ENCODE peak calls at places on chromosomes 13 and 19, in seven cellular contexts. N, I, J, L, B, O and V are unnamed samples.
A peak's percentile ranks its signal among the peaks of the same experiment; 100 is the strongest.

GRCh38 chr13:84870190-84870589 is 929.0 kb downstream of the SLITRK6 start:
- DNase-seq in N (no peak), I (no peak), J (no peak), L (no peak), B (no peak), O (no peak), V (no peak)

GRCh38 chr13:49890376-49890775 is 45.8 kb downstream of the SPRYD7 start:
- DNase-seq in N (no peak), I (no peak), J (no peak), L (no peak), B (no peak), O (no peak), V (no peak)

GRCh38 chr13:50033696-50034095 is 18.5 kb downstream of the KCNRG start:
- DNase-seq in N (no peak), I (no peak), J (no peak), L (peak; percentile 61), B (no peak), O (no peak), V (no peak)

GRCh38 chr19:2039082-2039958 is 11.7 kb downstream of the MKNK2 start:
- DNase-seq in N (no peak), I (no peak), J (no peak), L (no peak), B (no peak), O (no peak), V (no peak)

GRCh38 chr19:2475018-2475701 is 767 bp upstream of the GADD45B start:
- DNase-seq in N (peak; percentile 68), I (peak; percentile 61), J (no peak), L (peak; percentile 56), B (peak; percentile 63), O (peak; percentile 71), V (no peak)

GRCh38 chr13:28637714-28638355 is 21.1 kb upstream of the POMP start:
- DNase-seq in N (no peak), I (no peak), J (no peak), L (no peak), B (no peak), O (no peak), V (no peak)

GRCh38 chr13:76832258-76832988 is 53.8 kb downstream of the KCTD12 start:
- DNase-seq in N (no peak), I (no peak), J (no peak), L (no peak), B (no peak), O (no peak), V (no peak)

GRCh38 chr19:55256562-55257460 is 2.0 kb downstream of the PPP6R1 start:
- DNase-seq in N (peak; percentile 14), I (no peak), J (no peak), L (no peak), B (no peak), O (no peak), V (no peak)

GRCh38 chr13:20414475-20415287 is 111.0 kb downstream of the CRYL1 start:
- DNase-seq in N (no peak), I (no peak), J (no peak), L (no peak), B (no peak), O (no peak), V (no peak)

GRCh38 chr13:30158774-30159445 is 148.4 kb downstream of the KATNAL1 start:
- DNase-seq in N (peak; percentile 46), I (no peak), J (no peak), L (peak; percentile 68), B (peak; percentile 55), O (no peak), V (peak; percentile 33)

GRCh38 chr19:49468746-49469447 is 5.1 kb upstream of the FLT3LG start:
- DNase-seq in N (peak; percentile 95), I (peak; percentile 66), J (no peak), L (peak; percentile 85), B (peak; percentile 61), O (peak; percentile 67), V (no peak)

GRCh38 chr19:43901395-43902390 is 33.4 kb downstream of the ZNF45 start:
- DNase-seq in N (peak; percentile 53), I (peak; percentile 90), J (peak; percentile 57), L (peak; percentile 91), B (peak; percentile 74), O (peak; percentile 91), V (peak; percentile 66)

GRCh38 chr19:12833747-12834417 is 497 bp downstream of the RTBDN start:
- DNase-seq in N (no peak), I (peak; percentile 73), J (no peak), L (no peak), B (no peak), O (peak; percentile 39), V (no peak)

GRCh38 chr19:1106841-1107654 is 3.3 kb downstream of the GPX4 start:
- DNase-seq in N (no peak), I (peak; percentile 57), J (no peak), L (peak; percentile 51), B (no peak), O (peak; percentile 26), V (no peak)

GRCh38 chr19:35755550-35756371 is 1.1 kb downstream of the HSPB6 start:
- DNase-seq in N (peak; percentile 63), I (no peak), J (no peak), L (peak; percentile 86), B (peak; percentile 97), O (peak; percentile 73), V (no peak)

GRCh38 chr19:31290926-31291590 is 58.2 kb downstream of the TSHZ3 start:
- DNase-seq in N (no peak), I (no peak), J (no peak), L (no peak), B (no peak), O (no peak), V (no peak)

GRCh38 chr13:44015133-44015532 is 135.4 kb downstream of the LACC1 start:
- DNase-seq in N (no peak), I (no peak), J (no peak), L (no peak), B (no peak), O (no peak), V (no peak)

GRCh38 chr13:44014501-44014900 is 134.8 kb downstream of the LACC1 start:
- DNase-seq in N (no peak), I (no peak), J (no peak), L (no peak), B (no peak), O (no peak), V (no peak)

GRCh38 chr13:44021422-44021821 is 141.7 kb downstream of the LACC1 start:
- DNase-seq in N (no peak), I (no peak), J (no peak), L (no peak), B (no peak), O (no peak), V (no peak)

GRCh38 chr13:44015808-44016207 is 136.1 kb downstream of the LACC1 start:
- DNase-seq in N (no peak), I (no peak), J (no peak), L (no peak), B (no peak), O (no peak), V (no peak)

GRCh38 chr13:44017756-44018309 is 138.1 kb downstream of the LACC1 start:
- DNase-seq in N (no peak), I (no peak), J (no peak), L (no peak), B (no peak), O (no peak), V (no peak)
- H3K27ac ChIP-seq in N (no peak overlapping the region), I (peak overlapping the region; percentile 84), J (no peak overlapping the region), L (no peak overlapping the region), B (peak overlapping the region; percentile 48), O (no peak overlapping the region), V (no peak overlapping the region)

DNA sequence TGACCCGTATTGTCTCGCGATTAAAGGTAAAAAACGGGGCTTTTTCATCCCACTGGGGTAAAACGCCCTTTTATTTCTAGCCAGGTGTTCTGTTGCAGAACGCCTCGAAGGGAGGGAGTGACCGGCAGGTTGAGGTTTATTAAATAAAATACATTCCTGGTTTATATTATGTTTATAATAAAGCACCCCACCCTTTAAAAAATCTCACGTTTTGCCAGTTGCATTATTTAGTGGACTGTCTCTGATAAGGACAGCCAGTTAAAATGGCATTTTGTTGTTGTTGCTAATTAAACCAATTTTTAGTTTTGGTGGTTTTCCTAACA is 25.1 kb upstream of the ZNF850 start:
- DNase-seq in N (no peak), I (no peak), J (no peak), L (no peak), B (no peak), O (no peak), V (no peak)
- H3K4me3 ChIP-seq in N (peak overlapping the region; percentile 85), I (peak overlapping the region; percentile 91), J (peak overlapping the region; percentile 42), L (peak overlapping the region; percentile 92), B (peak overlapping the region; percentile 80), O (peak overlapping the region; percentile 64), V (peak overlapping the region; percentile 96)

DNA sequence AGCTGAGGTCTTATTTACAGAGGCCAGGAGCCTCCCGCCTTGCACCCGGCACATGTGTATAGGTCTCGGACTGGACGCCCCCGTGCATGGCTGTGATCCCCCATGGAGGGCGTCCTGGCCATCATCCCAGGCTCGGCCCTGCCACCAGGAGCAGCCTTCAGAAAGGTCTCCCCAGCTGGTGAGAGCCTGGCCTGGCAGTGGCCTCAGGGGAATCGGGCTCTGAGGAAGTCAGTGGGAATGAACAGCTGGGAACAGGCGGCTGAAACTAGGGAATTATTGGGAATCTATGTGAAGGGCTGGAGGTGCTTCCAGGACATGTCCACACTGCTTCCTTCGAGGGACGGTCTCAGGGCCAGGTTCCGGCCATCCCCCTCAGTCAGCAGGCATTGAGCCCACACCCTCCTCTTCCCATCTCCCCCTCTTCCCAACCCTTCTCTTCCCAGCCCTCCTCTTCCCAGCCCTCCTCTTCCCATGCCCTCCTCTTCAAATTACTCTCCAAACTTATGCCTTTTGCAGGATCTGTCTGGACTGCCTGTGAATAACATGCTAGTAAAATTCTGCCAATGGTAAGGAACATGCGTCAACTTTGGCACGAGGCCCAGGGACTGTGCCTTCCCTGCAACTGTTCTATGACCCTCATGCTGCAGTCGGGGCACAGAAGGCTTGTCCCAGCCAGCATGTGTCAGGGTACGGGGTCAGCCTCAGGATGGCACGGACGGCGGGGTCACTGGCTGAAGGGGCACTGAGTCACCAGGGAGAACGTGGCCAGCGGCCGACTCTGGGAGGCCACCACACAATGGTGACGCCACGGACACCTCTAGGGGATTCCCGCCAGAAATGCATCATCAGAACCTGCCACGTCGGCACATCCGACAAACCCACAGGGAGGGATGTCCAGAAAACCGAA is 24.2 kb upstream of the C13orf46 start:
- DNase-seq in N (no peak), I (no peak), J (no peak), L (peak; percentile 95), B (peak; percentile 59), O (peak; percentile 31), V (peak; percentile 47)
- H3K27ac ChIP-seq in N (no peak overlapping the region), I (no peak overlapping the region), J (no peak overlapping the region), L (peak overlapping the region; percentile 91), B (peak overlapping the region; percentile 7), O (no peak overlapping the region), V (peak overlapping the region; percentile 61)

DNA sequence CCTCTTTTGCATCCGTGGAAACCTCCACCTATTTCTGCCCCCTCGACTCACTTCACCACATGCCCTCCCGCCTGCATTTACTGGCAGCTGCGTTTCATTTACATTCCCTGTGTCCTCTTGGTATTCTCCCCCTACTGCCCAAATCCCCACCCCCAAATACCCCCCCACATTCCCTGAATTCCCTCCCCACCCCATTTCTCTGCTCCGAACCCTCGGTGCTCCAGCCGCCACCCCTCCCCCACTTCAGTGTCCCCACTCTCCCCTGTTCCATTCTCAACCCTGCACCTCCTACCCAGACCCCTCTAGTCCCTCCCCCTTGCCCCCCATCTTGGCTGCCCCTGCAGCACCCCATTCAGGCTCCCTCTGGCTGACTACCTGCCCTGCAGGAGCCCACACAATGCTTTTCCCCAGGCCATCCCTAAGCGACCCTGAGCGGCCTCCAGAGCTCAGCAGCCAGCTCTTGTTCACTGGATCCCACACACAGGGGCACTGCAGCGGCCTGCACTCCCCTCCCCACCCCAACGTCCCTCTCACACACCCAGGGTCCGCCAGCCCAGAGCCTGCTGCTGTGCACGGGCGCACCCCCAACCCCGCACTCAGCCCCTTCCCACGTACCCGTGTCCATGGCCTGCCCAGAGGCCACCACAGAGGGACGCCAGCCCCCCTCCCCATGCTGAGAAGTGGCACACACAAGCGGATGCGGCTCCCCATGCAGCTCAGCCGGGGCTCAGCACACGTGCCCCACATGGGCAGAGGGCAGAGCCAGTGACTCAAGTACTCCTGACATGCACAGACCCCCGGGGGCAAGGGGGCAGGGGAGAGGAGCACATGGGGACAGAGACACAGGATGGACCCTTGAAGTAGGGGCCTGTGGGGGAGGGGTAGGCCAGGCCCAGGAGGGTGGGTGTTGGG is 26.3 kb downstream of the SHANK1 start:
- DNase-seq in N (no peak), I (no peak), J (no peak), L (no peak), B (no peak), O (no peak), V (no peak)
- H3K4me3 ChIP-seq in N (no peak overlapping the region), I (no peak overlapping the region), J (no peak overlapping the region), L (no peak overlapping the region), B (no peak overlapping the region), O (no peak overlapping the region), V (no peak overlapping the region)